ENCODE peak calls at places on chromosomes 4 and X, in seven cellular contexts. One of them, this sample, is unnamed. For H3K27me3, the result is how much of the 10 kb centered on the place peaks cover.

GRCh38 chr4:124697441-124697840 is 15.1 kb downstream of the ANKRD50 start:
- DNase-seq in CD4-positive, alpha-beta memory T cell: no peak
- DNase-seq in BJ: no peak
- DNase-seq in hepatocyte: no peak
- DNase-seq in transverse colon: no peak
- DNase-seq in pancreas: no peak
- DNase-seq in ascending aorta: no peak
- DNase-seq in this sample: no peak

GRCh38 chr4:181569553-181569952 is 673.6 kb upstream of the TENM3 start:
- DNase-seq in CD4-positive, alpha-beta memory T cell: no peak
- DNase-seq in BJ: no peak
- DNase-seq in hepatocyte: peak
- DNase-seq in transverse colon: no peak
- DNase-seq in pancreas: no peak
- DNase-seq in ascending aorta: no peak
- DNase-seq in this sample: peak

GRCh38 chr4:185634066-185634652 is 98.9 kb upstream of the PDLIM3 start:
- DNase-seq in CD4-positive, alpha-beta memory T cell: no peak
- DNase-seq in BJ: no peak
- DNase-seq in hepatocyte: no peak
- DNase-seq in transverse colon: no peak
- DNase-seq in pancreas: no peak
- DNase-seq in ascending aorta: no peak
- DNase-seq in this sample: peak

GRCh38 chr4:182240161-182241130 is 2.8 kb upstream of the TENM3 start:
- DNase-seq in CD4-positive, alpha-beta memory T cell: no peak
- DNase-seq in BJ: peak
- DNase-seq in hepatocyte: peak
- DNase-seq in transverse colon: no peak
- DNase-seq in pancreas: no peak
- DNase-seq in ascending aorta: no peak
- DNase-seq in this sample: no peak

GRCh38 chrX:117038918-117039440 is 576.2 kb upstream of the CT83 start:
- DNase-seq in CD4-positive, alpha-beta memory T cell: no peak
- DNase-seq in BJ: no peak
- DNase-seq in hepatocyte: no peak
- DNase-seq in transverse colon: no peak
- DNase-seq in pancreas: no peak
- DNase-seq in ascending aorta: no peak
- DNase-seq in this sample: no peak

GRCh38 chr4:158824425-158825274 is 55.8 kb downstream of the FNIP2 start:
- DNase-seq in CD4-positive, alpha-beta memory T cell: no peak
- DNase-seq in BJ: peak
- DNase-seq in hepatocyte: no peak
- DNase-seq in transverse colon: no peak
- DNase-seq in pancreas: no peak
- DNase-seq in ascending aorta: no peak
- DNase-seq in this sample: no peak

GRCh38 chr4:163875327-163875726 is 380.8 kb downstream of the TMA16 start:
- DNase-seq in CD4-positive, alpha-beta memory T cell: no peak
- DNase-seq in BJ: no peak
- DNase-seq in hepatocyte: no peak
- DNase-seq in transverse colon: no peak
- DNase-seq in pancreas: no peak
- DNase-seq in ascending aorta: no peak
- DNase-seq in this sample: no peak

GRCh38 chrX:21590012-21590776 is 67.9 kb downstream of the KLHL34 start:
- DNase-seq in CD4-positive, alpha-beta memory T cell: peak
- DNase-seq in BJ: no peak
- DNase-seq in hepatocyte: no peak
- DNase-seq in transverse colon: no peak
- DNase-seq in pancreas: no peak
- DNase-seq in ascending aorta: no peak
- DNase-seq in this sample: no peak

GRCh38 chrX:30713061-30713525 is 59.9 kb downstream of the GK start:
- DNase-seq in CD4-positive, alpha-beta memory T cell: peak
- DNase-seq in BJ: no peak
- DNase-seq in hepatocyte: peak
- DNase-seq in transverse colon: peak
- DNase-seq in pancreas: peak
- DNase-seq in ascending aorta: no peak
- DNase-seq in this sample: peak

GRCh38 chr4:36348403-36348938 is 67.1 kb downstream of the DTHD1 start:
- DNase-seq in CD4-positive, alpha-beta memory T cell: peak
- DNase-seq in BJ: no peak
- DNase-seq in hepatocyte: peak
- DNase-seq in transverse colon: no peak
- DNase-seq in pancreas: no peak
- DNase-seq in ascending aorta: no peak
- DNase-seq in this sample: no peak

GRCh38 chrX:119181491-119181890 is 53.9 kb upstream of the KIAA1210 start:
- DNase-seq in CD4-positive, alpha-beta memory T cell: no peak
- DNase-seq in BJ: no peak
- DNase-seq in hepatocyte: peak
- DNase-seq in transverse colon: peak
- DNase-seq in pancreas: no peak
- DNase-seq in ascending aorta: no peak
- DNase-seq in this sample: peak

GRCh38 chr4:156999175-156999517 is 27.5 kb upstream of the PDGFC start:
- DNase-seq in CD4-positive, alpha-beta memory T cell: no peak
- DNase-seq in BJ: peak
- DNase-seq in hepatocyte: peak
- DNase-seq in transverse colon: peak
- DNase-seq in pancreas: peak
- DNase-seq in ascending aorta: no peak
- DNase-seq in this sample: no peak

GRCh38 chr4:93394488-93395185 is 433.9 kb upstream of the ATOH1 start:
- DNase-seq in CD4-positive, alpha-beta memory T cell: no peak
- DNase-seq in BJ: no peak
- DNase-seq in hepatocyte: no peak
- DNase-seq in transverse colon: no peak
- DNase-seq in pancreas: no peak
- DNase-seq in ascending aorta: no peak
- DNase-seq in this sample: no peak

GRCh38 chr4:76301068-76301774 is 5.3 kb upstream of the STBD1 start:
- DNase-seq in CD4-positive, alpha-beta memory T cell: no peak
- DNase-seq in BJ: peak
- DNase-seq in hepatocyte: peak
- DNase-seq in transverse colon: no peak
- DNase-seq in pancreas: peak
- DNase-seq in ascending aorta: no peak
- DNase-seq in this sample: no peak

GRCh38 chrX:39460491-39460890 is 637.3 kb downstream of the BCOR start:
- DNase-seq in CD4-positive, alpha-beta memory T cell: no peak
- DNase-seq in BJ: no peak
- DNase-seq in hepatocyte: no peak
- DNase-seq in transverse colon: no peak
- DNase-seq in pancreas: no peak
- DNase-seq in ascending aorta: no peak
- DNase-seq in this sample: no peak

GRCh38 chrX:54030329-54030728 is 13.9 kb downstream of the PHF8 start:
- DNase-seq in CD4-positive, alpha-beta memory T cell: no peak
- DNase-seq in BJ: no peak
- DNase-seq in hepatocyte: no peak
- DNase-seq in transverse colon: no peak
- DNase-seq in pancreas: no peak
- DNase-seq in ascending aorta: no peak
- DNase-seq in this sample: no peak

GRCh38 chr4:74659576-74660411 is 134.5 kb downstream of the BTC start:
- DNase-seq in CD4-positive, alpha-beta memory T cell: no peak
- DNase-seq in BJ: peak
- DNase-seq in hepatocyte: peak
- DNase-seq in transverse colon: peak
- DNase-seq in pancreas: peak
- DNase-seq in ascending aorta: no peak
- DNase-seq in this sample: no peak

DNA sequence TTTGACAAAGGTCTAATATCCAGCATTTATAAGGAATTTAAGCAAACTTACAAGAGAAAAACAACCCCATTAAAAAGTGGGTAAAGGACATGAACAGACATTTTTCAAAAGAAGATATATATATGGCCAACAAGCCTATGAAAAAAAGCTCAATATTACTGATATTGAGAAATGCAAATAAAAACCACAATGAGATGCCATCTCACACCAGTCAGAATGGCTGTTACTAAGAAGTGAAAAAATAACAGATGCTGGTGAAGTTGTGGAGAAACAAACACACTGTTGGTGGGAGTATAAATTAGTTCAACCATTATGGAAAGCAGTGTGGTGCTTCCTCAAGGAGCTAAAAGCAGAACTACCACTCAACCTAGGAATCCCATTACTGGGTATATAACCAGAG is 91.6 kb upstream of the EFHC2 start:
- DNase-seq in CD4-positive, alpha-beta memory T cell: no peak
- DNase-seq in BJ: no peak
- DNase-seq in hepatocyte: no peak
- DNase-seq in transverse colon: no peak
- DNase-seq in pancreas: no peak
- DNase-seq in ascending aorta: no peak
- DNase-seq in this sample: no peak
- H3K27me3 ChIP-seq in CD4-positive, alpha-beta memory T cell: under half
- H3K27me3 ChIP-seq in BJ: under half
- H3K27me3 ChIP-seq in hepatocyte: under half
- H3K27me3 ChIP-seq in transverse colon: under half
- H3K27me3 ChIP-seq in pancreas: under half
- H3K27me3 ChIP-seq in ascending aorta: under half
- H3K27me3 ChIP-seq in this sample: under half

DNA sequence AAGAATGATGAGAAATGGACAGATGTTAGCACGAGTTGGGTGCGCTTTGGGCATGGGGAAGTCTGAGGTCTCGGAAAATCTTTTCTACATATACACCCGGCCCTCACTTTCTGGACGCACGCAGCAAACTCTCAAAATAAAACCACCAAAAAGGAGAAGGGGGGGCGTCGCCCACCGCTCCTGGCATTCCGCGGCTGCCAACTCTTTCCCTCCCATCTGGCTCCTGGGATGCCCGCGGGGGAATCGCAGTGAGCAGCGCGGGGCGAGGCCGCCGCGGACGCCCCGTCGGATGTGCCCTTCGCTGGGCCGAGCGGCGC is 697 bp downstream of the IGFBP7 start:
- DNase-seq in CD4-positive, alpha-beta memory T cell: no peak
- DNase-seq in BJ: no peak
- DNase-seq in hepatocyte: no peak
- DNase-seq in transverse colon: no peak
- DNase-seq in pancreas: no peak
- DNase-seq in ascending aorta: no peak
- DNase-seq in this sample: no peak
- H3K27me3 ChIP-seq in CD4-positive, alpha-beta memory T cell: under half
- H3K27me3 ChIP-seq in BJ: under half
- H3K27me3 ChIP-seq in hepatocyte: under half
- H3K27me3 ChIP-seq in transverse colon: under half
- H3K27me3 ChIP-seq in pancreas: under half
- H3K27me3 ChIP-seq in ascending aorta: under half
- H3K27me3 ChIP-seq in this sample: under half

GRCh38 chr4:140052050-140052449 is 101.9 kb downstream of the MAML3 start:
- DNase-seq in CD4-positive, alpha-beta memory T cell: peak
- DNase-seq in BJ: no peak
- DNase-seq in hepatocyte: peak
- DNase-seq in transverse colon: peak
- DNase-seq in pancreas: peak
- DNase-seq in ascending aorta: no peak
- DNase-seq in this sample: no peak

GRCh38 chr4:140054861-140055260 is 99.1 kb downstream of the MAML3 start:
- DNase-seq in CD4-positive, alpha-beta memory T cell: no peak
- DNase-seq in BJ: no peak
- DNase-seq in hepatocyte: no peak
- DNase-seq in transverse colon: no peak
- DNase-seq in pancreas: no peak
- DNase-seq in ascending aorta: no peak
- DNase-seq in this sample: no peak

GRCh38 chr4:140049924-140050681 is 103.9 kb downstream of the MAML3 start:
- DNase-seq in CD4-positive, alpha-beta memory T cell: no peak
- DNase-seq in BJ: no peak
- DNase-seq in hepatocyte: no peak
- DNase-seq in transverse colon: no peak
- DNase-seq in pancreas: no peak
- DNase-seq in ascending aorta: no peak
- DNase-seq in this sample: peak

GRCh38 chr4:140056015-140056414 is 98.0 kb downstream of the MAML3 start:
- DNase-seq in CD4-positive, alpha-beta memory T cell: no peak
- DNase-seq in BJ: no peak
- DNase-seq in hepatocyte: no peak
- DNase-seq in transverse colon: no peak
- DNase-seq in pancreas: no peak
- DNase-seq in ascending aorta: no peak
- DNase-seq in this sample: no peak

GRCh38 chr4:140053185-140053584 is 100.8 kb downstream of the MAML3 start:
- DNase-seq in CD4-positive, alpha-beta memory T cell: no peak
- DNase-seq in BJ: no peak
- DNase-seq in hepatocyte: no peak
- DNase-seq in transverse colon: no peak
- DNase-seq in pancreas: no peak
- DNase-seq in ascending aorta: no peak
- DNase-seq in this sample: no peak
- H3K27me3 ChIP-seq in CD4-positive, alpha-beta memory T cell: under half
- H3K27me3 ChIP-seq in BJ: under half
- H3K27me3 ChIP-seq in hepatocyte: under half
- H3K27me3 ChIP-seq in transverse colon: under half
- H3K27me3 ChIP-seq in pancreas: under half
- H3K27me3 ChIP-seq in ascending aorta: under half
- H3K27me3 ChIP-seq in this sample: under half

GRCh38 chrX:55839480-55839879 is 121.9 kb downstream of the RRAGB start:
- DNase-seq in CD4-positive, alpha-beta memory T cell: no peak
- DNase-seq in BJ: no peak
- DNase-seq in hepatocyte: peak
- DNase-seq in transverse colon: peak
- DNase-seq in pancreas: no peak
- DNase-seq in ascending aorta: no peak
- DNase-seq in this sample: peak
- H3K27me3 ChIP-seq in CD4-positive, alpha-beta memory T cell: under half
- H3K27me3 ChIP-seq in BJ: under half
- H3K27me3 ChIP-seq in hepatocyte: under half
- H3K27me3 ChIP-seq in transverse colon: under half
- H3K27me3 ChIP-seq in pancreas: under half
- H3K27me3 ChIP-seq in ascending aorta: under half
- H3K27me3 ChIP-seq in this sample: under half

DNA sequence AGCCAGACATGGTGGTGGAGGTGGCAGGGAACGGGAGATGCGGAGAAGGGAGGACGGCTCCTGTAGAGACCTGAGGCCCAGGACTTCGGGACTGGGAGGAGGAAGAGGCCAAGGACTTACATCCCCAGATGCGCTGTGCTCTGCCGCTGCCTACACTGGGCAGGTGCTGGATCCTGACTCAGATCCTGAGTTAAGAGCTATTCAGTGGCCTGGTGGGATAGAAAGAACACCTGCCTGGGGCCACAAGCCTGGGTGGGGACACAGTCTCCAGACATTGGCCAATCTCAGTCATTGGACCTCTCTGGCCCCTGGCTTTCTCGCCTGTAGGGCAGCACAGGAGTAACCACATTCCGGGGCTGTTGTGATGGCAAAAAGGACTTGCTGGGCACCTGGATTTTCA is 10.9 kb upstream of the MSX1 start:
- DNase-seq in CD4-positive, alpha-beta memory T cell: no peak
- DNase-seq in BJ: no peak
- DNase-seq in hepatocyte: no peak
- DNase-seq in transverse colon: no peak
- DNase-seq in pancreas: no peak
- DNase-seq in ascending aorta: no peak
- DNase-seq in this sample: no peak
- H3K27me3 ChIP-seq in CD4-positive, alpha-beta memory T cell: under half
- H3K27me3 ChIP-seq in BJ: under half
- H3K27me3 ChIP-seq in hepatocyte: under half
- H3K27me3 ChIP-seq in transverse colon: half or more
- H3K27me3 ChIP-seq in pancreas: under half
- H3K27me3 ChIP-seq in ascending aorta: under half
- H3K27me3 ChIP-seq in this sample: under half

GRCh38 chr4:108166038-108166437 is 2.7 kb downstream of the LEF1 start:
- DNase-seq in CD4-positive, alpha-beta memory T cell: peak
- DNase-seq in BJ: no peak
- DNase-seq in hepatocyte: no peak
- DNase-seq in transverse colon: no peak
- DNase-seq in pancreas: no peak
- DNase-seq in ascending aorta: no peak
- DNase-seq in this sample: no peak
- H3K27me3 ChIP-seq in CD4-positive, alpha-beta memory T cell: under half
- H3K27me3 ChIP-seq in BJ: under half
- H3K27me3 ChIP-seq in hepatocyte: under half
- H3K27me3 ChIP-seq in transverse colon: half or more
- H3K27me3 ChIP-seq in pancreas: under half
- H3K27me3 ChIP-seq in ascending aorta: under half
- H3K27me3 ChIP-seq in this sample: half or more